ENCODE peak calls at places on chromosomes 12 and 14, in six cellular contexts. T is Karpas-422, B is colonic mucosa, Y is right atrium auricular region, V is fibroblast of lung, W is breast epithelium. O is an unnamed sample.

GRCh38 chr12:21607701-21608100 is 3.1 kb upstream of the GYS2 start:
- DNase-seq in T (peak; percentile 52), B (no peak), Y (no peak), V (peak; percentile 66), W (no peak), O (no peak)

GRCh38 chr14:21185506-21185905 is 29.6 kb upstream of the OR5AU1 start:
- DNase-seq in T (no peak), B (no peak), Y (no peak), V (no peak), W (no peak), O (no peak)

GRCh38 chr12:1948883-1949282 is 30.4 kb upstream of the CACNA2D4 start:
- DNase-seq in T (no peak), B (no peak), Y (no peak), V (no peak), W (no peak), O (no peak)

GRCh38 chr14:104887623-104888488 is 22.8 kb downstream of the CEP170B start:
- DNase-seq in T (no peak), B (no peak), Y (no peak), V (no peak), W (no peak), O (no peak)

GRCh38 chr12:121131941-121132341 is 735 bp upstream of the P2RX7 start:
- DNase-seq in T (no peak), B (no peak), Y (no peak), V (no peak), W (no peak), O (no peak)

GRCh38 chr12:115203661-115204060 is 519.7 kb upstream of the TBX3 start:
- DNase-seq in T (no peak), B (no peak), Y (no peak), V (peak; percentile 52), W (no peak), O (no peak)

GRCh38 chr14:45868863-45869262 is 615.9 kb upstream of the MIS18BP1 start:
- DNase-seq in T (no peak), B (no peak), Y (no peak), V (no peak), W (no peak), O (no peak)

GRCh38 chr12:31482816-31483215 is 108.1 kb downstream of the DENND5B start:
- DNase-seq in T (no peak), B (no peak), Y (no peak), V (peak; percentile 17), W (no peak), O (no peak)

GRCh38 chr12:123519151-123520001 is 14.1 kb downstream of the RILPL1 start:
- DNase-seq in T (no peak), B (no peak), Y (peak; percentile 83), V (no peak), W (peak; percentile 94), O (no peak)

GRCh38 chr14:99273025-99273723 is 1.2 kb upstream of the BCL11B start:
- DNase-seq in T (no peak), B (peak; percentile 87), Y (no peak), V (no peak), W (no peak), O (peak; percentile 35)

GRCh38 chr12:107461222-107461980 is 224.2 kb upstream of the PWP1 start:
- DNase-seq in T (no peak), B (no peak), Y (no peak), V (peak; percentile 56), W (no peak), O (no peak)

GRCh38 chr12:118098456-118098855 is 5.4 kb downstream of the VSIG10 start:
- DNase-seq in T (no peak), B (peak; percentile 66), Y (no peak), V (no peak), W (no peak), O (no peak)

GRCh38 chr12:113700943-113701342 is 229.3 kb upstream of the LHX5 start:
- DNase-seq in T (no peak), B (no peak), Y (no peak), V (peak; percentile 7), W (no peak), O (no peak)

GRCh38 chr12:51959211-51959610 is 7.7 kb downstream of the ACVR1B start:
- DNase-seq in T (no peak), B (peak; percentile 46), Y (no peak), V (peak; percentile 63), W (no peak), O (no peak)

GRCh38 chr14:20652996-20653975 is 11.8 kb upstream of the OR6S1 start:
- DNase-seq in T (no peak), B (peak; percentile 49), Y (peak; percentile 36), V (peak; percentile 72), W (no peak), O (peak; percentile 23)

GRCh38 chr12:62720661-62721330 is 214.2 kb downstream of the PPM1H start:
- DNase-seq in T (no peak), B (no peak), Y (no peak), V (peak; percentile 45), W (peak; percentile 39), O (no peak)

GRCh38 chr12:51521554-51522276 is 69.3 kb upstream of the SCN8A start:
- DNase-seq in T (peak; percentile 53), B (no peak), Y (no peak), V (peak; percentile 22), W (no peak), O (no peak)

GRCh38 chr12:121628536-121628935 is 2.2 kb downstream of the ORAI1 start:
- DNase-seq in T (peak; percentile 82), B (no peak), Y (no peak), V (no peak), W (no peak), O (no peak)

GRCh38 chr12:101018540-101018939 is 191.5 kb downstream of the SLC5A8 start:
- DNase-seq in T (no peak), B (no peak), Y (no peak), V (peak; percentile 44), W (no peak), O (no peak)

GRCh38 chr12:103928736-103929050 is 1.5 kb upstream of the HSP90B1 start:
- DNase-seq in T (peak; percentile 76), B (peak; percentile 68), Y (no peak), V (no peak), W (no peak), O (no peak)

GRCh38 chr14:28061006-28061405 is 705.6 kb upstream of the FOXG1 start:
- DNase-seq in T (no peak), B (no peak), Y (no peak), V (no peak), W (no peak), O (no peak)

GRCh38 chr12:103012884-103013283 is 55.4 kb downstream of the ASCL1 start:
- DNase-seq in T (no peak), B (no peak), Y (no peak), V (no peak), W (no peak), O (no peak)

GRCh38 chr12:31868980-31869379 is 90.2 kb upstream of the RESF1 start:
- DNase-seq in T (no peak), B (no peak), Y (no peak), V (peak; percentile 45), W (no peak), O (no peak)

GRCh38 chr14:96584199-96584906 is 82.2 kb downstream of the PAPOLA start:
- DNase-seq in T (peak; percentile 93), B (peak; percentile 18), Y (no peak), V (no peak), W (no peak), O (peak; percentile 10)

DNA sequence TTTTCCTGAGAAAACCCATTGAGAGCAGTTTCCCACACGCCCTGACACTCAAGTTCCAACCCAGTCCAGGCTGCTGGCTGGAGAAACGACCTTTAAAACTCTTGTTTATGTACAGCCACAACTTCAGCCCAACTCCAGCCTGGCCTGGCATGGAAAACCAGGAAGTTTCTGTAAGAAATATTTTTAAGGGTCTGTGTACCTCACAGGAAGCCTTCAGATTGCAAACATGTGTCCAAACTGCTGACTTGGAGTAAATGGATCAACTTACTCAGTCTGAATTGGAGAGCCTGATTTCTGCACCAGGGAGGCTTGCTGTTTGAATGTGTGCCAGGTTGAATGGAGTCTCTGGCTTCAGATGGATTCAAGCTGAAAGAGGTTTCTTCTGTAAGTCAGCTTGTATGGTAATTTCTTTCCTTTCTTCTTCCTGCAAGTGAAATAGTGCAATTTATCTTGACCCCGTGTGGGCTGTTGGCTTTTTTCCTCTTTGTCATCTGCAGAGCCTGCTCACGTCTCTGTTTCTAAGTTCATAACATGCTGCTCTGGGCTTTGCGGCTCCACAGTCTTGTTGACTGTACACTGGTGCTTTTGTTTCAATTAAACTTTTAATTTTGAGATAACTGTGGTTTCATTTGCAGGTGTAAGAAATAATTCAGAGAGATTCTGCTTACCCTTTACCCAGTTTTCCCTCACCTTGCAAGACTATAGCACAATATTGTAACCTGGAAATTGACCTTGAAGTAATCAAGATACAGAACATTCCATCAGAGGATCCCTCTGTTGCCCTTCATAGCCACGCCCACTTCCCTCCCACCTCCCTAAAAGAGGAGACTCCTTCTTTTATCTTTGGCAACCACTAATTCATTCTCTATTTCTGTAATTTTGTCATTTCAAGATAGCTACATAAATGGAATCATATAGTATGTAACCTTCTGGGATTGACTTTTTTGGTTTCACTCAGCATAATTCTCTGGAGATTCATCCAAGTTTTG is 109.7 kb upstream of the PRMT8 start:
- DNase-seq in T (no peak), B (no peak), Y (peak; percentile 58), V (peak; percentile 16), W (no peak), O (no peak)
- H3K4me3 ChIP-seq in T (no peak overlapping the region), B (no peak overlapping the region), Y (peak overlapping the region; percentile 9), V (no peak overlapping the region), W (no peak overlapping the region), O (no peak overlapping the region)

GRCh38 chr12:108804361-108804949 is 52.9 kb downstream of the SSH1 start:
- DNase-seq in T (no peak), B (peak; percentile 39), Y (peak; percentile 84), V (peak; percentile 98), W (no peak), O (no peak)

GRCh38 chr12:108801736-108802665 is 55.4 kb downstream of the SSH1 start:
- DNase-seq in T (no peak), B (peak; percentile 36), Y (peak; percentile 84), V (peak; percentile 84), W (no peak), O (no peak)

GRCh38 chr12:108802666-108803036 is 54.7 kb downstream of the SSH1 start:
- DNase-seq in T (no peak), B (no peak), Y (no peak), V (peak; percentile 48), W (no peak), O (no peak)

GRCh38 chr12:108805136-108805535 is 52.2 kb downstream of the SSH1 start:
- DNase-seq in T (no peak), B (no peak), Y (no peak), V (no peak), W (peak; percentile 69), O (no peak)

GRCh38 chr12:108803428-108804105 is 53.8 kb downstream of the SSH1 start:
- DNase-seq in T (peak; percentile 90), B (peak; percentile 85), Y (peak; percentile 94), V (peak; percentile 95), W (peak; percentile 83), O (peak; percentile 75)
- H3K36me3 ChIP-seq in T (peaks cover 15% of the 10 kb centered on the region), B (peaks cover 5% of the 10 kb centered on the region), Y (peaks cover 68% of the 10 kb centered on the region), V (peaks cover 35% of the 10 kb centered on the region), W (no peaks in the 10 kb centered on the region), O (peaks cover 38% of the 10 kb centered on the region)

GRCh38 chr12:56164345-56164729 is 6.2 kb downstream of the MYL6 start:
- DNase-seq in T (no peak), B (no peak), Y (no peak), V (no peak), W (no peak), O (no peak)
- H3K27ac ChIP-seq in T (no peak overlapping the region), B (no peak overlapping the region), Y (no peak overlapping the region), V (no peak overlapping the region), W (no peak overlapping the region), O (no peak overlapping the region)

DNA sequence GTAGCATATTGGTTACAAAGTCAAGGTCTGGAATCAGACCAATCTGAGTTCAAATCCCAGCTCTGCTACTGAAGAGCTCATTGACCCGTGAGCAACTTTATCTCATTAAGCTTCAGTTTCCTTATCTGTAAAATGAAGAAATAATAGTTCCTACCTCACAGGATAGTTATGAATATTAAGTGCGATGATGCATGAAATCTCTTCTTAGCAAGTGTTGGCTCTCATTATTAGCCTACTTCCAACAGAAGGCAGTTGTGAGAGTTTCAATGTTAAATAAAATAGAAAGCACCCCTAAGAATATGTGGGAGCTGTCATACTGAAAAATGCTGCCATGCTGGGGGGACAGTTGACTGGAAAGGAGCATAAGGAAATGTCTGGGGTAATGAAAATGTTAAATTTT is 39.0 kb upstream of the ITPR2 start:
- DNase-seq in T (no peak), B (no peak), Y (no peak), V (no peak), W (no peak), O (no peak)
- H3K4me3 ChIP-seq in T (no peak overlapping the region), B (no peak overlapping the region), Y (no peak overlapping the region), V (no peak overlapping the region), W (no peak overlapping the region), O (no peak overlapping the region)